ENCODE peak calls at places on chromosomes 13 and 19, in eight cellular contexts. B is HCT116, W is endothelial cell of umbilical vein, T is SK-N-SH, R is K562, H is GM12878, D is H1, M is HepG2. U is an unnamed sample.

GRCh38 chr19:35773020-35773809 is 2.1 kb upstream of the ARHGAP33 start:
- DNase-seq in B (no peak), W (no peak), T (no peak), R (no peak), H (no peak), D (no peak), M (no peak), U (no peak)

GRCh38 chr19:19305696-19306095 is 14.6 kb downstream of the SUGP1 start:
- DNase-seq in B (no peak), W (no peak), T (no peak), R (no peak), H (no peak), D (no peak), M (no peak), U (no peak)

GRCh38 chr19:31263317-31263716 is 85.9 kb downstream of the TSHZ3 start:
- DNase-seq in B (no peak), W (no peak), T (peak), R (no peak), H (no peak), D (no peak), M (no peak), U (no peak)

GRCh38 chr19:39469036-39469435 is 11.6 kb upstream of the TIMM50 start:
- DNase-seq in B (no peak), W (no peak), T (no peak), R (no peak), H (no peak), D (no peak), M (no peak), U (no peak)

GRCh38 chr19:50639121-50640112 is at the start of gene SYT3:
- DNase-seq in B (no peak), W (no peak), T (peak), R (peak), H (no peak), D (peak), M (no peak), U (no peak)

GRCh38 chr13:29849071-29849541 is 1.3 kb downstream of the UBL3 start:
- DNase-seq in B (no peak), W (peak), T (peak), R (no peak), H (no peak), D (no peak), M (peak), U (no peak)

GRCh38 chr19:47095707-47096704 is 17.6 kb downstream of the ZC3H4 start:
- DNase-seq in B (peak), W (no peak), T (no peak), R (no peak), H (no peak), D (no peak), M (peak), U (no peak)

GRCh38 chr13:107124129-107124718 is 556.3 kb upstream of the ARGLU1 start:
- DNase-seq in B (no peak), W (peak), T (peak), R (peak), H (no peak), D (no peak), M (peak), U (no peak)

GRCh38 chr19:13044160-13044853 is 49.0 kb downstream of the NFIX start:
- DNase-seq in B (no peak), W (no peak), T (no peak), R (no peak), H (no peak), D (no peak), M (no peak), U (no peak)

GRCh38 chr13:77563110-77563509 is 27.6 kb downstream of the SCEL start:
- DNase-seq in B (no peak), W (peak), T (no peak), R (no peak), H (no peak), D (no peak), M (peak), U (no peak)

GRCh38 chr19:39351537-39352037 is 9.4 kb downstream of the SAMD4B start:
- DNase-seq in B (no peak), W (no peak), T (no peak), R (no peak), H (peak), D (no peak), M (no peak), U (no peak)

GRCh38 chr19:40523322-40524047 is 53.2 kb upstream of the SHKBP1 start:
- DNase-seq in B (peak), W (peak), T (peak), R (peak), H (no peak), D (peak), M (peak), U (no peak)

GRCh38 chr19:50779504-50780457 is 9.5 kb downstream of the GPR32 start:
- DNase-seq in B (no peak), W (no peak), T (no peak), R (peak), H (no peak), D (no peak), M (no peak), U (no peak)

GRCh38 chr13:46211521-46212351 is at the start of gene LRRC63:
- DNase-seq in B (no peak), W (peak), T (peak), R (peak), H (no peak), D (peak), M (no peak), U (no peak)

GRCh38 chr13:50030315-50030714 is 15.1 kb downstream of the KCNRG start:
- DNase-seq in B (no peak), W (no peak), T (no peak), R (no peak), H (no peak), D (no peak), M (peak), U (no peak)

GRCh38 chr13:50998326-50998725 is 88.7 kb downstream of the RNASEH2B start:
- DNase-seq in B (no peak), W (no peak), T (no peak), R (no peak), H (no peak), D (no peak), M (no peak), U (no peak)

GRCh38 chr13:46492946-46493345 is 60.0 kb upstream of the LRCH1 start:
- DNase-seq in B (peak), W (peak), T (peak), R (peak), H (no peak), D (no peak), M (peak), U (no peak)

GRCh38 chr13:76799696-76800095 is 86.5 kb downstream of the KCTD12 start:
- DNase-seq in B (no peak), W (peak), T (no peak), R (no peak), H (no peak), D (no peak), M (no peak), U (no peak)

GRCh38 chr19:41350735-41351338 is 2.9 kb downstream of the TGFB1 start:
- DNase-seq in B (no peak), W (peak), T (peak), R (peak), H (no peak), D (no peak), M (no peak), U (no peak)

GRCh38 chr19:45442408-45442926 is 18.8 kb upstream of the ERCC1 start:
- DNase-seq in B (no peak), W (no peak), T (no peak), R (no peak), H (no peak), D (no peak), M (no peak), U (no peak)
- H3K9ac ChIP-seq in B (peak), W (no peak), T (peak), R (no peak), H (no peak), D (no peak), M (no peak), U (no peak)

GRCh38 chr13:33645591-33646554 is 172.1 kb upstream of the RFC3 start:
- DNase-seq in B (no peak), W (no peak), T (no peak), R (no peak), H (no peak), D (no peak), M (no peak), U (no peak)

GRCh38 chr13:33640832-33641231 is 177.1 kb upstream of the RFC3 start:
- DNase-seq in B (no peak), W (no peak), T (no peak), R (no peak), H (no peak), D (no peak), M (peak), U (no peak)

GRCh38 chr13:33644607-33645543 is 173.1 kb upstream of the RFC3 start:
- DNase-seq in B (no peak), W (no peak), T (no peak), R (no peak), H (no peak), D (no peak), M (no peak), U (no peak)

GRCh38 chr13:33639640-33640080 is 178.3 kb upstream of the RFC3 start:
- DNase-seq in B (no peak), W (no peak), T (no peak), R (no peak), H (peak), D (no peak), M (peak), U (no peak)

DNA sequence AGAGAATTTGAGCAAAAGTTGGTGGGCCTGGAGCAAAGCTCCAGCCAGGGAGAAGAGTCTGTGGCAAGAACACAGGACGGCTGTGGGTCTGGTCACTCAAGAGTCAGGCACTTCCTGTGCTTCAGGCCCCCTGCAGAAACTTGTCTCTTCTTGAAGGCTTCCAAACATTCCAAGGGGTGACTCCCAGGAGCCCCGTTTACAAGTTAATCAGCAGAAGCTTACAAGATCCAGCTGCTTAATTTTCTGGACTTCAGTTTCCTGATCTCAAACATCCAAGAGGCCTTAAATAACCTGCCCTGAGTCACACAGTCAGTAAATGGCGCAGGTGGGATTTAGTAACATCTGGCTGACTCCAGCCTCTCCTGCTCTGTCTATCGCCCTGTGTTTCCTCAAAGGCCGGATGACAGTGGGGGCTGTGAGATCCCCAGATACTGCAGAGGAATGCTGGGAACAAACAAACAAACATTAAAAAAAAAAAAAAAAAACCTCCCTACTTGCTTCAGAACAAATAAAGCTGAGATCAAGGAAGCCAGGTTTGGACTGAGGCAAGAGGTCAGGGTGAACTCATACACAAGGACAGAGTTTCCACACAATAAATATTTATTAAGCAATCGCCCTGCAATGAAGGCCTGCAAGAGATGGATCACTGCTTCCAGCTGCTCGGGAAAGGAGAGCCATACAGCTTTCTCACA is 175.4 kb upstream of the RFC3 start:
- DNase-seq in B (no peak), W (no peak), T (no peak), R (no peak), H (no peak), D (no peak), M (peak), U (no peak)
- TF ChIP-seq POLR2AphosphoS5 in B (no peak), W (no peak), T (no peak), R (no peak), H (no peak), D (no peak), M (peak), U (no peak)

GRCh38 chr19:48720613-48721296 is 1.2 kb upstream of the MAMSTR start:
- DNase-seq in B (peak), W (no peak), T (peak), R (peak), H (peak), D (peak), M (peak), U (peak)

GRCh38 chr19:48722196-48722708 is 2.7 kb upstream of the MAMSTR start:
- DNase-seq in B (no peak), W (no peak), T (no peak), R (no peak), H (no peak), D (no peak), M (no peak), U (no peak)

GRCh38 chr19:48718711-48719231 is 754 bp downstream of the MAMSTR start:
- DNase-seq in B (no peak), W (no peak), T (no peak), R (no peak), H (no peak), D (no peak), M (peak), U (no peak)

GRCh38 chr19:48719263-48720171 is at the start of gene MAMSTR:
- DNase-seq in B (no peak), W (no peak), T (no peak), R (peak), H (no peak), D (peak), M (no peak), U (no peak)

GRCh38 chr19:48720251-48720612 is 707 bp upstream of the MAMSTR start:
- DNase-seq in B (no peak), W (no peak), T (no peak), R (no peak), H (no peak), D (no peak), M (no peak), U (no peak)
- H3K4me3 ChIP-seq in B (peak), W (no peak), T (no peak), R (peak), H (no peak), D (peak), M (peak), U (peak)

DNA sequence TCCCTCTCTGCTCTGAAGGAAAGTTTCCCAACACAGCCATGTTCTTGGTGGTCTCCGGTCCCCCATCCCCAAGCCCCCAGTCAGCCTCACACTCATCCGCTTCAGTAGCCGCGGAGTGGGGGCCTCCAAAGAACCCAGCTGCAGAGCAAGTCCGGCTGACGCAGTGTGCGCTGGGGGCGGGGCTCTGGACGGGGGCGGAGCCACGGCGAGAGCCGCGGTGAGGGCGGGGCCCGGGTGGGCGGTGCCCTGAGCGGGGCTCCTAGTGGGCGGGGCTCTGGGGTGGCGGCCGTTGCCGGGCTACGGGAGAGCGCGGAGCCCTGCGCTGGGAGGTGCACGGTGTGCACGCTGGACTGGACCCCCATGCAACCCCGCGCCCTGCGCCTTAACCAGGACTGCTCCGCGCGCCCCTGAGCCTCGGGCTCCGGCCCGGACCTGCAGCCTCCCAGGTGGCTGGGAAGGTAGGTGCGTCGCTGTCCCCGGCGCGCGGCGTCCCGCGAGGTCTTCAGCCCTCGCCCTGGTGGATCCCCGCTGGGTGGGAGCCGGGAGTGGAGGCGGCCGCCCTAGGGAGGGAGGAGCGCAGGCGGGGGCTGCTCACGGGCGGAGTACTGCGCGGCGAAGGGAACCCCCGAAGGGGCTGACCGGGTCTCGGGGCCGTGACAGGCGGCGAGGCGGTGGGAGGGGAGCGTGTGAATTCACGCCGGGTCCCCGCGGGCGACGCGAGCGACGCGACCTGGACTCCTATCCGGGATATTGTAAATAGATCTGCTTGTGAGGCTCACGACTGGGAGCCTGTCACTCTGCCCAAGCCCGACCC is 9.1 kb downstream of the TNFRSF19 start:
- DNase-seq in B (peak), W (peak), T (peak), R (peak), H (no peak), D (peak), M (peak), U (no peak)
- H3K9ac ChIP-seq in B (peak), W (peak), T (peak), R (peak), H (peak), D (no peak), M (peak), U (peak)

DNA sequence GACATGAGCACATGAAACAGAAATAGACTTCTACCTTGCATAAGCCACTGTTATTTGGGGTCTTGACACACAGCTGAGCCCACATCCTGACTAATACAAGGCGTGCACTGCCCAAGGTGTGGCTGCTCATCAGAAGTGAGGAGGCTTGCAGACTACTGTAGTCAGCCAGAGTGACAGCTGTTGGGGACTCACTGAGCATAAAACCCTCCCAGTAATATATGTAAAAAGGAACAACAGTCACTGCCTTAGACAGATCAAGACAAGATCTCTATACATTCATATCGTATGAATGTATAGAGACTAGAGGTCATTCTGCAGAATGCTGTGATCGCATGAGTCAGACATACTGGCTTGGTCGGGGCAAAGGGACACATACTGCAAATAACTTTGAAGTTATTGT is 4.1 kb upstream of the C1QTNF9B start:
- DNase-seq in B (no peak), W (peak), T (no peak), R (no peak), H (no peak), D (no peak), M (no peak), U (no peak)
- TF ChIP-seq POLR2AphosphoS5 in B (no peak), W (no peak), T (no peak), R (no peak), H (no peak), D (no peak), M (no peak), U (no peak)

DNA sequence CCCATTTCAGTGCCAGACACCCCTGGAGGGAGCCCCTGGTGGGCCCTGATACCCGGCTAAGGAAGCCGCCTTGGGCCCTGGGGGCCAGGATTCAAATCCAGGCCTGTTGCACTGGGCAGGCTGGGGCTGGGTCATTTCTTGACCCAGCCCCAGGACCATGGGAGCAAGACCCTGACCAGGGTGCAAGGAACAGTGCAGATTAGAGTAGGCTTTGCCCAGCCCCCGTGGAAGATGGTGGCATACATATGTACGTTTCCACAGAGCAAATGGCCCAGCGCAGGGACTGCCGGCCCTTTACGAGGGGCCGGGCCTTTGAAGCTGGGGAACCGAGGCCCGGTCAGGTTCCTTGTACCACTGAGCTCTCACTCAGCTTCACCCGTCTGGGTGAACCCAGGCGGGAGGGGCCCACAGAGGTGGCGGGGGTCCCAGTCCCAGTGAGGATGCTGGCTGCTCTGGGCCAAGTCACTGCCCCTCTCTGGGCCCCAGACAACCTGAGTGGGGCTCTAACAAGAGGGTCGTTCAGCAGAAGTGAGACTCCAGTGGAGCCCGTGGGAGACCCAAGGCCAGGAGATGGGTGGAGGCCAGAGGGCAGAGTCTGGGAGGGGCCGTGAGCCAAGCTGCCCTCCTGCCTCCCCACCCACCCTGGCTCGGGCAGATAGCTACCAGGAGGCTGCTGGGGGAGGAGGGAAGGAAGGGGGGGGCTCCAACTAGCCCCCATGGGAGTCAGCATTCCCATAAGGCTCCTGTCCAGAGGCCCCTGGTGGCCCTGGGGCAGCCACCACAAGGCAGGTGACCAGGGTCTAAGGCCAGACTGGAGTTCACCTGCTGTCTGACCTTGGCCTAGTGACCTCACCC is 2.7 kb downstream of the MKNK2 start:
- DNase-seq in B (no peak), W (no peak), T (no peak), R (no peak), H (no peak), D (no peak), M (no peak), U (no peak)
- H3K4me3 ChIP-seq in B (peak), W (peak), T (no peak), R (no peak), H (peak), D (no peak), M (peak), U (no peak)

GRCh38 chr13:99314640-99315176 is 7.5 kb upstream of the GPR183 start:
- DNase-seq in B (peak), W (peak), T (no peak), R (peak), H (no peak), D (no peak), M (no peak), U (no peak)

GRCh38 chr13:99312493-99312883 is 5.3 kb upstream of the GPR183 start:
- DNase-seq in B (no peak), W (no peak), T (peak), R (no peak), H (no peak), D (no peak), M (no peak), U (no peak)

GRCh38 chr13:99315186-99315585 is 8.0 kb upstream of the GPR183 start:
- DNase-seq in B (no peak), W (no peak), T (no peak), R (no peak), H (no peak), D (no peak), M (no peak), U (no peak)

GRCh38 chr13:99313473-99313872 is 6.3 kb upstream of the GPR183 start:
- DNase-seq in B (no peak), W (peak), T (no peak), R (no peak), H (no peak), D (no peak), M (no peak), U (no peak)

GRCh38 chr13:99313941-99314340 is 6.7 kb upstream of the GPR183 start:
- DNase-seq in B (no peak), W (no peak), T (no peak), R (no peak), H (no peak), D (no peak), M (no peak), U (no peak)
- H3K9ac ChIP-seq in B (peak), W (peak), T (no peak), R (no peak), H (no peak), D (peak), M (no peak), U (no peak)